ENCODE peak calls at places on chromosome 4, in nine cellular contexts. J is ELR; H is anterior cingulate cortex; A is nephron progenitor cell; T is fibroblast of the aortic adventitia; E is BE2C; Z is activated T-helper 9 cell treated with anti-CD3 and anti-CD28 coated beads, Interleukin-2, amount 50 U/mL, for 16 hours; L is vagina; N is SK-N-SH. O is an unnamed sample.

GRCh38 chr4:78477276-78477675 is 74.3 kb upstream of the ANXA3 start:
- DNase-seq in E (no peak), A (no peak), Z (no peak), H (no peak), L (no peak), T (peak; percentile 39), J (peak; percentile 65), N (no peak), O (no peak)

GRCh38 chr4:102344520-102344954 is 745 bp downstream of the SLC39A8 start:
- DNase-seq in A (peak; percentile 77), T (peak; percentile 16), E (peak; percentile 70), H (peak; percentile 36), Z (peak; percentile 62), J (peak; percentile 54), L (no peak), N (peak; percentile 84), O (peak; percentile 83)

GRCh38 chr4:151685303-151685702 is 75.5 kb downstream of the GATB start:
- DNase-seq in A (no peak), T (no peak), N (no peak), Z (no peak), J (no peak), H (no peak), L (no peak), E (no peak), O (no peak)

GRCh38 chr4:166282081-166282770 is 409.2 kb downstream of the TLL1 start:
- DNase-seq in Z (no peak), E (no peak), J (peak; percentile 28), N (no peak), T (no peak), L (no peak), H (no peak), A (no peak), O (peak; percentile 54)

GRCh38 chr4:132642196-132642817 is 506.8 kb upstream of the PCDH10 start:
- DNase-seq in J (peak; percentile 67), T (peak; percentile 46), Z (no peak), E (peak; percentile 37), N (peak; percentile 46), H (no peak), L (no peak), A (peak; percentile 42), O (peak; percentile 79)

GRCh38 chr4:26584725-26585124 is 841 bp downstream of the TBC1D19 start:
- DNase-seq in T (no peak), Z (no peak), E (no peak), A (no peak), J (peak; percentile 28), L (no peak), H (no peak), N (no peak), O (peak; percentile 38)

GRCh38 chr4:73257242-73257994 is 1.2 kb downstream of the ANKRD17 start:
- DNase-seq in E (peak; percentile 77), Z (peak; percentile 39), L (no peak), N (peak; percentile 66), T (peak; percentile 90), H (peak; percentile 52), A (peak; percentile 47), J (peak; percentile 89), O (peak; percentile 94)

GRCh38 chr4:100106982-100107381 is 83.3 kb downstream of the DDIT4L start:
- DNase-seq in T (no peak), N (no peak), Z (no peak), L (no peak), E (no peak), H (no peak), J (no peak), A (no peak), O (no peak)

GRCh38 chr4:113288691-113289090 is 239.2 kb downstream of the ANK2 start:
- DNase-seq in Z (no peak), J (no peak), T (no peak), H (no peak), N (no peak), E (no peak), L (no peak), A (no peak), O (peak; percentile 3)

GRCh38 chr4:1003271-1004070 is 8.0 kb upstream of the FGFRL1 start:
- DNase-seq in E (no peak), H (no peak), Z (no peak), L (no peak), T (no peak), A (no peak), J (no peak), N (no peak), O (no peak)

GRCh38 chr4:772118-772517 is 53.8 kb downstream of the CPLX1 start:
- DNase-seq in Z (no peak), L (no peak), E (no peak), N (no peak), A (no peak), H (no peak), J (no peak), T (peak; percentile 22), O (no peak)

GRCh38 chr4:163139048-163139447 is 27.6 kb downstream of the NAF1 start:
- DNase-seq in L (no peak), N (no peak), T (no peak), A (no peak), Z (no peak), J (no peak), E (no peak), H (no peak), O (no peak)

GRCh38 chr4:80307774-80308465 is 27.6 kb upstream of the CFAP299 start:
- DNase-seq in L (no peak), J (peak; percentile 90), A (no peak), T (peak; percentile 69), E (no peak), N (peak; percentile 30), Z (no peak), H (no peak), O (peak; percentile 62)

GRCh38 chr4:97987019-97987648 is 156.1 kb downstream of the STPG2 start:
- DNase-seq in H (no peak), J (peak; percentile 13), T (peak; percentile 17), L (no peak), E (no peak), N (peak; percentile 41), Z (no peak), A (no peak), O (peak; percentile 35)

GRCh38 chr4:54909964-54910363 is 215.4 kb downstream of the KDR start:
- DNase-seq in Z (no peak), E (no peak), J (no peak), A (no peak), L (no peak), T (no peak), H (no peak), N (no peak), O (no peak)

GRCh38 chr4:135240796-135241195 is 1039.2 kb upstream of the PABPC4L start:
- DNase-seq in E (no peak), A (no peak), H (no peak), Z (no peak), N (no peak), J (no peak), L (no peak), T (peak; percentile 51), O (peak; percentile 57)

GRCh38 chr4:101114936-101115372 is 232.4 kb downstream of the PPP3CA start:
- DNase-seq in T (peak; percentile 65), Z (no peak), N (no peak), E (no peak), J (peak; percentile 63), L (no peak), A (no peak), H (no peak), O (peak; percentile 22)

GRCh38 chr4:8739357-8739756 is 132.3 kb downstream of the HMX1 start:
- DNase-seq in Z (no peak), N (no peak), E (no peak), T (no peak), L (no peak), J (no peak), H (no peak), A (no peak), O (no peak)

GRCh38 chr4:30959781-30960485 is 239.8 kb downstream of the PCDH7 start:
- DNase-seq in E (no peak), Z (no peak), H (no peak), N (no peak), J (no peak), L (no peak), A (no peak), T (no peak), O (no peak)